ENCODE peak calls at places on chromosomes 3 and 15, in six cellular contexts. One of them, this sample, is unnamed.

GRCh38 chr15:95286911-95287769 is 1043.4 kb upstream of the NR2F2 start:
- DNase-seq in RWPE1: no peak
- DNase-seq in H4: no peak
- DNase-seq in stimulated activated effector memory CD8-positive, alpha-beta T cell treated with anti-CD3 and anti-CD28 coated beads, Interleukin-12 subunit alpha, Interleukin-12 subunit beta, amount 100 ng/mL, for 72 hours: no peak
- DNase-seq in MCF 10A: no peak
- DNase-seq in activated CD8-positive, alpha-beta memory T cell treated with anti-CD3 and anti-CD28 coated beads, Interleukin-2, amount 10 ng/mL, durations not matched to agents 7 days and 5 days: no peak
- DNase-seq in this sample: no peak

GRCh38 chr15:62942411-62942810 is 100.1 kb upstream of the TPM1 start:
- DNase-seq in RWPE1: no peak
- DNase-seq in H4: no peak
- DNase-seq in stimulated activated effector memory CD8-positive, alpha-beta T cell treated with anti-CD3 and anti-CD28 coated beads, Interleukin-12 subunit alpha, Interleukin-12 subunit beta, amount 100 ng/mL, for 72 hours: no peak
- DNase-seq in MCF 10A: no peak
- DNase-seq in activated CD8-positive, alpha-beta memory T cell treated with anti-CD3 and anti-CD28 coated beads, Interleukin-2, amount 10 ng/mL, durations not matched to agents 7 days and 5 days: no peak
- DNase-seq in this sample: no peak

GRCh38 chr3:97863025-97863424 is 41.2 kb downstream of the CRYBG3 start:
- DNase-seq in RWPE1: peak; percentile 30
- DNase-seq in H4: no peak
- DNase-seq in stimulated activated effector memory CD8-positive, alpha-beta T cell treated with anti-CD3 and anti-CD28 coated beads, Interleukin-12 subunit alpha, Interleukin-12 subunit beta, amount 100 ng/mL, for 72 hours: no peak
- DNase-seq in MCF 10A: peak; percentile 51
- DNase-seq in activated CD8-positive, alpha-beta memory T cell treated with anti-CD3 and anti-CD28 coated beads, Interleukin-2, amount 10 ng/mL, durations not matched to agents 7 days and 5 days: no peak
- DNase-seq in this sample: no peak

GRCh38 chr3:196890309-196890708 is 22.6 kb downstream of the SENP5 start:
- DNase-seq in RWPE1: no peak
- DNase-seq in H4: no peak
- DNase-seq in stimulated activated effector memory CD8-positive, alpha-beta T cell treated with anti-CD3 and anti-CD28 coated beads, Interleukin-12 subunit alpha, Interleukin-12 subunit beta, amount 100 ng/mL, for 72 hours: no peak
- DNase-seq in MCF 10A: no peak
- DNase-seq in activated CD8-positive, alpha-beta memory T cell treated with anti-CD3 and anti-CD28 coated beads, Interleukin-2, amount 10 ng/mL, durations not matched to agents 7 days and 5 days: no peak
- DNase-seq in this sample: peak; percentile 60

GRCh38 chr3:51717947-51718346 is 11.1 kb downstream of the GRM2 start:
- DNase-seq in RWPE1: no peak
- DNase-seq in H4: no peak
- DNase-seq in stimulated activated effector memory CD8-positive, alpha-beta T cell treated with anti-CD3 and anti-CD28 coated beads, Interleukin-12 subunit alpha, Interleukin-12 subunit beta, amount 100 ng/mL, for 72 hours: no peak
- DNase-seq in MCF 10A: no peak
- DNase-seq in activated CD8-positive, alpha-beta memory T cell treated with anti-CD3 and anti-CD28 coated beads, Interleukin-2, amount 10 ng/mL, durations not matched to agents 7 days and 5 days: no peak
- DNase-seq in this sample: no peak

GRCh38 chr3:42159706-42160472 is 68.7 kb downstream of the TRAK1 start:
- DNase-seq in RWPE1: peak; percentile 88
- DNase-seq in H4: no peak
- DNase-seq in stimulated activated effector memory CD8-positive, alpha-beta T cell treated with anti-CD3 and anti-CD28 coated beads, Interleukin-12 subunit alpha, Interleukin-12 subunit beta, amount 100 ng/mL, for 72 hours: no peak
- DNase-seq in MCF 10A: peak; percentile 86
- DNase-seq in activated CD8-positive, alpha-beta memory T cell treated with anti-CD3 and anti-CD28 coated beads, Interleukin-2, amount 10 ng/mL, durations not matched to agents 7 days and 5 days: peak; percentile 78
- DNase-seq in this sample: no peak

GRCh38 chr3:176219970-176220369 is 977.3 kb downstream of the TBL1XR1 start:
- DNase-seq in RWPE1: no peak
- DNase-seq in H4: no peak
- DNase-seq in stimulated activated effector memory CD8-positive, alpha-beta T cell treated with anti-CD3 and anti-CD28 coated beads, Interleukin-12 subunit alpha, Interleukin-12 subunit beta, amount 100 ng/mL, for 72 hours: no peak
- DNase-seq in MCF 10A: no peak
- DNase-seq in activated CD8-positive, alpha-beta memory T cell treated with anti-CD3 and anti-CD28 coated beads, Interleukin-2, amount 10 ng/mL, durations not matched to agents 7 days and 5 days: no peak
- DNase-seq in this sample: no peak

GRCh38 chr3:129015388-129016105 is 14.4 kb downstream of the EFCC1 start:
- DNase-seq in RWPE1: no peak
- DNase-seq in H4: no peak
- DNase-seq in stimulated activated effector memory CD8-positive, alpha-beta T cell treated with anti-CD3 and anti-CD28 coated beads, Interleukin-12 subunit alpha, Interleukin-12 subunit beta, amount 100 ng/mL, for 72 hours: no peak
- DNase-seq in MCF 10A: no peak
- DNase-seq in activated CD8-positive, alpha-beta memory T cell treated with anti-CD3 and anti-CD28 coated beads, Interleukin-2, amount 10 ng/mL, durations not matched to agents 7 days and 5 days: peak; percentile 72
- DNase-seq in this sample: peak; percentile 69

GRCh38 chr3:22685598-22685997 is 517.5 kb upstream of the UBE2E2 start:
- DNase-seq in RWPE1: peak; percentile 2
- DNase-seq in H4: no peak
- DNase-seq in stimulated activated effector memory CD8-positive, alpha-beta T cell treated with anti-CD3 and anti-CD28 coated beads, Interleukin-12 subunit alpha, Interleukin-12 subunit beta, amount 100 ng/mL, for 72 hours: no peak
- DNase-seq in MCF 10A: peak; percentile 45
- DNase-seq in activated CD8-positive, alpha-beta memory T cell treated with anti-CD3 and anti-CD28 coated beads, Interleukin-2, amount 10 ng/mL, durations not matched to agents 7 days and 5 days: no peak
- DNase-seq in this sample: peak; percentile 3

GRCh38 chr15:33179874-33180273 is 14.6 kb downstream of the FMN1 start:
- DNase-seq in RWPE1: no peak
- DNase-seq in H4: no peak
- DNase-seq in stimulated activated effector memory CD8-positive, alpha-beta T cell treated with anti-CD3 and anti-CD28 coated beads, Interleukin-12 subunit alpha, Interleukin-12 subunit beta, amount 100 ng/mL, for 72 hours: no peak
- DNase-seq in MCF 10A: no peak
- DNase-seq in activated CD8-positive, alpha-beta memory T cell treated with anti-CD3 and anti-CD28 coated beads, Interleukin-2, amount 10 ng/mL, durations not matched to agents 7 days and 5 days: no peak
- DNase-seq in this sample: no peak

GRCh38 chr3:162521669-162522068 is 1025.1 kb downstream of the OTOL1 start:
- DNase-seq in RWPE1: no peak
- DNase-seq in H4: no peak
- DNase-seq in stimulated activated effector memory CD8-positive, alpha-beta T cell treated with anti-CD3 and anti-CD28 coated beads, Interleukin-12 subunit alpha, Interleukin-12 subunit beta, amount 100 ng/mL, for 72 hours: no peak
- DNase-seq in MCF 10A: no peak
- DNase-seq in activated CD8-positive, alpha-beta memory T cell treated with anti-CD3 and anti-CD28 coated beads, Interleukin-2, amount 10 ng/mL, durations not matched to agents 7 days and 5 days: no peak
- DNase-seq in this sample: no peak

GRCh38 chr15:28995193-28995592 is 109.4 kb downstream of the APBA2 start:
- DNase-seq in RWPE1: no peak
- DNase-seq in H4: no peak
- DNase-seq in stimulated activated effector memory CD8-positive, alpha-beta T cell treated with anti-CD3 and anti-CD28 coated beads, Interleukin-12 subunit alpha, Interleukin-12 subunit beta, amount 100 ng/mL, for 72 hours: no peak
- DNase-seq in MCF 10A: no peak
- DNase-seq in activated CD8-positive, alpha-beta memory T cell treated with anti-CD3 and anti-CD28 coated beads, Interleukin-2, amount 10 ng/mL, durations not matched to agents 7 days and 5 days: no peak
- DNase-seq in this sample: no peak

GRCh38 chr3:13539285-13539625 is 9.7 kb upstream of the FBLN2 start:
- DNase-seq in RWPE1: no peak
- DNase-seq in H4: no peak
- DNase-seq in stimulated activated effector memory CD8-positive, alpha-beta T cell treated with anti-CD3 and anti-CD28 coated beads, Interleukin-12 subunit alpha, Interleukin-12 subunit beta, amount 100 ng/mL, for 72 hours: no peak
- DNase-seq in MCF 10A: peak; percentile 45
- DNase-seq in activated CD8-positive, alpha-beta memory T cell treated with anti-CD3 and anti-CD28 coated beads, Interleukin-2, amount 10 ng/mL, durations not matched to agents 7 days and 5 days: no peak
- DNase-seq in this sample: no peak

GRCh38 chr3:54853573-54854404 is 74.1 kb downstream of the LRTM1 start:
- DNase-seq in RWPE1: peak; percentile 52
- DNase-seq in H4: peak; percentile 40
- DNase-seq in stimulated activated effector memory CD8-positive, alpha-beta T cell treated with anti-CD3 and anti-CD28 coated beads, Interleukin-12 subunit alpha, Interleukin-12 subunit beta, amount 100 ng/mL, for 72 hours: peak; percentile 12
- DNase-seq in MCF 10A: peak; percentile 61
- DNase-seq in activated CD8-positive, alpha-beta memory T cell treated with anti-CD3 and anti-CD28 coated beads, Interleukin-2, amount 10 ng/mL, durations not matched to agents 7 days and 5 days: peak; percentile 51
- DNase-seq in this sample: peak; percentile 60

GRCh38 chr3:32873491-32874130 is 55.8 kb downstream of the TRIM71 start:
- DNase-seq in RWPE1: no peak
- DNase-seq in H4: no peak
- DNase-seq in stimulated activated effector memory CD8-positive, alpha-beta T cell treated with anti-CD3 and anti-CD28 coated beads, Interleukin-12 subunit alpha, Interleukin-12 subunit beta, amount 100 ng/mL, for 72 hours: no peak
- DNase-seq in MCF 10A: peak; percentile 18
- DNase-seq in activated CD8-positive, alpha-beta memory T cell treated with anti-CD3 and anti-CD28 coated beads, Interleukin-2, amount 10 ng/mL, durations not matched to agents 7 days and 5 days: no peak
- DNase-seq in this sample: no peak

GRCh38 chr3:13879946-13880810 is at the start of gene WNT7A:
- DNase-seq in RWPE1: peak; percentile 60
- DNase-seq in H4: no peak
- DNase-seq in stimulated activated effector memory CD8-positive, alpha-beta T cell treated with anti-CD3 and anti-CD28 coated beads, Interleukin-12 subunit alpha, Interleukin-12 subunit beta, amount 100 ng/mL, for 72 hours: no peak
- DNase-seq in MCF 10A: peak; percentile 53
- DNase-seq in activated CD8-positive, alpha-beta memory T cell treated with anti-CD3 and anti-CD28 coated beads, Interleukin-2, amount 10 ng/mL, durations not matched to agents 7 days and 5 days: peak; percentile 56
- DNase-seq in this sample: peak; percentile 18

GRCh38 chr15:74543583-74543982 is 2.6 kb downstream of the ARID3B start:
- DNase-seq in RWPE1: no peak
- DNase-seq in H4: no peak
- DNase-seq in stimulated activated effector memory CD8-positive, alpha-beta T cell treated with anti-CD3 and anti-CD28 coated beads, Interleukin-12 subunit alpha, Interleukin-12 subunit beta, amount 100 ng/mL, for 72 hours: no peak
- DNase-seq in MCF 10A: peak; percentile 13
- DNase-seq in activated CD8-positive, alpha-beta memory T cell treated with anti-CD3 and anti-CD28 coated beads, Interleukin-2, amount 10 ng/mL, durations not matched to agents 7 days and 5 days: peak; percentile 45
- DNase-seq in this sample: no peak

GRCh38 chr3:46276497-46277099 is 34.3 kb downstream of the CCR3 start:
- DNase-seq in RWPE1: peak; percentile 15
- DNase-seq in H4: peak; percentile 21
- DNase-seq in stimulated activated effector memory CD8-positive, alpha-beta T cell treated with anti-CD3 and anti-CD28 coated beads, Interleukin-12 subunit alpha, Interleukin-12 subunit beta, amount 100 ng/mL, for 72 hours: peak; percentile 73
- DNase-seq in MCF 10A: peak; percentile 69
- DNase-seq in activated CD8-positive, alpha-beta memory T cell treated with anti-CD3 and anti-CD28 coated beads, Interleukin-2, amount 10 ng/mL, durations not matched to agents 7 days and 5 days: peak; percentile 92
- DNase-seq in this sample: peak; percentile 68

This sample was measured in erythroblast.